ENCODE peak calls at places on chromosomes 7 and 10, in four cellular contexts. R is HepG2, B is GM12878, E is K562. L is an unnamed sample.

GRCh38 chr7:78153285-78153684 is 354.7 kb downstream of the PHTF2 start:
- DNase-seq in R (no peak), B (no peak), E (no peak), L (no peak)

GRCh38 chr7:122764902-122765301 is 62.2 kb upstream of the RNF148 start:
- DNase-seq in R (no peak), B (no peak), E (no peak), L (no peak)

GRCh38 chr7:37604078-37604477 is 79.5 kb upstream of the GPR141 start:
- DNase-seq in B (no peak), R (no peak), E (no peak), L (no peak)

GRCh38 chr7:94195201-94195600 is 191.0 kb upstream of the BET1 start:
- DNase-seq in R (no peak), B (no peak), E (no peak), L (no peak)

GRCh38 chr7:2569421-2569820 is 10.6 kb downstream of the IQCE start:
- DNase-seq in E (no peak), B (no peak), R (no peak), L (no peak)

GRCh38 chr10:35780970-35781642 is 139.0 kb upstream of the FZD8 start:
- DNase-seq in R (no peak), E (no peak), B (no peak), L (no peak)

GRCh38 chr7:18306696-18307095 is 188.9 kb upstream of the HDAC9 start:
- DNase-seq in E (no peak), B (no peak), R (no peak), L (no peak)

GRCh38 chr10:43420369-43421200 is 11.6 kb upstream of the HNRNPF start:
- DNase-seq in E (peak), B (no peak), R (peak), L (peak)

GRCh38 chr10:132961420-132961803 is 19.0 kb upstream of the CFAP46 start:
- DNase-seq in E (no peak), R (no peak), B (no peak), L (no peak)

GRCh38 chr10:132961864-132962622 is 19.7 kb upstream of the CFAP46 start:
- DNase-seq in E (no peak), R (peak), B (no peak), L (peak)

GRCh38 chr10:132963430-132963960 is 21.1 kb upstream of the CFAP46 start:
- DNase-seq in E (no peak), B (no peak), R (no peak), L (no peak)

GRCh38 chr10:132964231-132964630 is 21.9 kb upstream of the CFAP46 start:
- DNase-seq in B (no peak), E (no peak), R (no peak), L (no peak)

DNA sequence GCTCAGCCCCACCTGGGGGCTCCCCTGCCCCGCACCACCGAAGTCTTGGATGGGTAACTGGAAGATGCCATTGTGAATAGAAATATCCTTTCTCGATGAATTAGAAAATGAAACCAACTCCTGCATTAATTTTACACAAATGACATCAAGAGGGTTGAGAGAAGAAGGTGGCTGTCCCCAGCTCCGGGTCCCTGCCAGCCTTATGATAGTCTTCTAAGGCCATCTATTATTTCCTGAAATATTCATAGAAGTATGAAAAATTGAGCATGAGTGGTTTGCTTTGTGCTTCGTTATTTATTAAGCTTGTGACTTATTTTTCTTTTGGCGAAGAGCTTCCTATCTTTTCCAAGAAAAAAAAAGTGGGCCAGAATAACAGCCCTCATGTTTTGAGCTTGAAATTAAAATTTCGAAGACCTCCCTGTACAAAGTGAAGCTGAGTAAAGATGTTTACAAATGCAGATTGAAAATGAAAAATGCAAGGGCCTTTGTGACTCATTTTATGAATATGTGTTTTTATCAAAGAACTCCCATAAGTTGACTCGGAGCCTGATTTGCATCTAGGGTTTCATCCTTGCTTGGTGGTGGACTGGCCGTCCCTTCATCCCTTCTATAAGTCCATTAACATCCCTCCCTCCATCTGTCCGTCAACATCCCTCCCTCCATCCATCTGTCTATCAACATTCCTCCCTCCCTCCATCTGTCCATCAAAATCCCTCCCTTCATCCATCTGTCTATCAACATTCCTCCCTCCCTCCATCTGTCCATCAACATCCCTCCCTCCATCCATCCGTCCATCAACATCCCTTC is 20.5 kb upstream of the CFAP46 start:
- DNase-seq in R (no peak), E (no peak), B (no peak), L (no peak)
- TF ChIP-seq ETV6 in R (no peak), E (no peak), B (no peak), L (no peak)

DNA sequence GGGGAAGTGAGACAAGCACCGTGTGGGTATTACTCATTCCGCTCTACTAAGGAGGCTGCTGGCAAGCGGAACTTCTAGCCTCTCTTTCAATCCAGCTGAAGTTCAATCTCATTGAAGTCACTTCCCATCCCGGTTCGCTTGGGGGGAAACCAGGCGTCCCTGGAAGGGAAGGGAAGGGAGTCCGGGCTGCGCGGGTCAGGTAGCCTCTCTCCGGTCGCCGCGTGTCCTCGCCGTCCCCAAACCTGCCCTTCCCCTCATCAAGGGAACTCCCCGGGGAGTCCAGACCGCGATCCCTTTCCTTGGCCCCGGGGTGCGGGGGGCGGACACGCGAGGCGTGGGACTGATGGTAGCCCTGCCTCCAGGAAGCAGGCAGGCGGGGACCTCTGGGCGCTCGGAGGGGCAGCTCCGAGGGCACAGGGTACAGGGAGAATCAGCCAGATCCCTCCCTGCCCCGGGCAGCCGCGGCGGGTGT is 598 bp upstream of the ZEB1 start:
- DNase-seq in B (peak), R (peak), E (peak), L (peak)
- TF ChIP-seq CREM in B (peak), R (no peak), E (no peak), L (no peak)

DNA sequence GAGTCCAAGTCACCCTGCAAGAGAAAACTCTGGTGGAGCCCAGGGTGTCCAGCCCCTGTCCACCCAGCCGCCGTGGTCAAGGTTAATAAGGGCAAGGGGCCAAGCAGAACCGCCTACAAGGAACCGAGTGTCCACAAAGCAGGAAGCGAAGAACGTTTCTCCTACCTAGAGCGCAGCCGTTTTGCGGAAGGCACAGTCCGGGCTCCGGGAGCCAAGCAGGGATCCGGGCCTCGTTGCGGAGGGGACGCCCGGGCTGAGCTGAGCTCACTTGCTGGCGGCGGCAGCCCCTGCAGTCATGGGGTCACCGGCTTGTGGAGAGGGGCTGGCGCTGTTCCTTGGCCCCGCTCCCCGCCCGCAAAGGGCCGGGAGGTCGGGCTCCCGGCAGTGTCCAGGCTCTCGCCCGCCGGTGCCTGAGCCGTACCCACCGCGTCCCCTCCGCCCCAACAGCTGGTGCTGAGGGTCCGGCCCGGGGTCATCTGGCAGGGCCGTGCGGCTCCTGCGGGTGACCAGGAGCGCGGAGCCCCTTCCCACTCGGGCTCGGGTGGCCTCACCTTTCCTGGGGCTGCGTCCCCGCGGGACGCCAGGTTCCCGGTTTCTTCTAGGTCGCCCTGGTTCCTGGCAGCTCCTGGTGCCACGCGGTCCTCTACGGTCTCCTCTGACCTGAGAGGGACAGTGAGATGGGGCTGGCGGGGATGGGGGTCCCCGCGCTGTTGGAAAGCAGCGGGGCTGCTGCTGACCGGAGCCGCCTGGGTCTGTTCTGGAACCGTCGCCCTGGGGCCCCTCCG is 14.0 kb upstream of the ZNF273 start:
- DNase-seq in R (no peak), B (no peak), E (no peak), L (no peak)
- TF ChIP-seq ETV6 in R (no peak), B (no peak), E (no peak), L (no peak)

DNA sequence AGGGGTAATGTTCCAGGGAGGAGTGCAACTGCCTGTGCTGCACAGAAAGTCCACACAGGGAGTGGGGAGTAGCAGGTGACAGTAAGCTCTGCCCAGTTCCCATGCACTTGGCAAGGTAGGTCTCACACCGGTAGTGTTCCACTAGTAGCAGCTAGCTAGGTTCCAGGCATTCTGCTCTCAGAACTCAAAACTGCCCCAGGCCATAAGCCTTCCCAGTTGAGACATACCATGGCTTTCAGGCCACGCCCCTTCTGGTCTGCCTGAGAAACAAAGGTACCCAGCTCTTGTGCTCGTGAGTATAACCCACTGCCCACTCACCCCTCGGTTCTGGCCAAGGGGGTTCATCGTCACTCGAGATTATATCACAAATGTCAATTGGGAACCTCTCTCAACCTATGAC is 12.6 kb downstream of the CASP7 start:
- DNase-seq in R (no peak), E (no peak), B (no peak), L (no peak)
- TF ChIP-seq CREM in R (no peak), E (no peak), B (no peak), L (no peak)

DNA sequence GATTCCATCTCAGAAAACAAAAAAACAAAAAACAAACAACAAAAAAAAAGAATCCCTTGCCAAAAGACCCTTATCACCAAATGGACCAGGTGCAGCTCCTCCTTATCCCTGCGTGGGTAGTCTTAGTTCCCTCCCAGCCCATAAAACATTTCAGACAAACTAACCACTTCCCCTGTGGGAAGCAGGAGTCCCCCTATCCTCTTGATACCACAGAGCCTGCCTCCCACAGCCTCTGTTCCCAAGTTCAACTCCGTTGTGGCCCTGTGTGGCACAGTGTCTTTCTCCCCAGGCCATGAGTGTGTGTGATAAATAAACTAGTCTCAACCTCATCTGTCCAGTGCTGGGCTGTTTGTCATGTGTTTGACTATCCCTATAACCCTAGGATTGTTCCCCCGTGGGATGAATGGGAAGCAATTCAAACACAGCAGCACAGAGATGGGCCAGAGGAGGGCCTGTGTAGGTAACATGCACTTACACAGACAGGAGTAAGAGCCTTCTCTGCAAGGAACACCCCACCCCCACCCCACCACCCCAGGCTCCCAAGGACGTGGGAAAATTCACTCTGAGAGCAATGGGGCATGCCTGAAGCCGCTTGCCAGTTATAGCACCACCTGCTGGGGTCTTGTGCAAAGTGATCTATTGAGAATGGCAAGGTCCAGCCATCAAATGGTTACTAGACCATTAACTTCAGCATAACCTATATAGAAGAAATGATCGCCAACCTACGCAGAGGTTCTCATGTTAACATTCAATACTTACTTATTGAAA is 147.1 kb upstream of the GHITM start:
- DNase-seq in R (peak), B (peak), E (peak), L (peak)
- TF ChIP-seq ETV6 in R (no peak), B (no peak), E (no peak), L (no peak)

DNA sequence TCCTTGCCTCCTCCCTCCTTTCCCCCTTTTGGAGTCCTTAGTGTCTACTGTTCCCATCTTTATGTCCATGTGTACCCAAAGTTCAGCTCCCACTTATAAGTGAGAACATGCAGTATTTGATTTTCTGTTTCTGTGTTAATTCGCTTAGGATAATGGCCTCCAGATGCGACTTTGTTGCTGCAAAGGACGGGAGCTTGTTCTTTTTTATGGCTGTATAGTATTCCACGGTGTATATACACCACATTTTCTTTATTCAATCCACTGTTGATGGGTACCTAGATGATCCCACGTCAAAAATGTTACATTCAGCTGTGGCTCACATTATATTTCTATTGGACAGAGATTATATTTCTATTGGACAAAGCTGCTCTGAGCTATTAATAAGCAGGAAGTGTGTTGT is 24.4 kb upstream of the SEPHS1 start:
- DNase-seq in R (no peak), E (no peak), B (no peak), L (no peak)
- TF ChIP-seq CREM in R (no peak), E (no peak), B (no peak), L (no peak)

GRCh38 chr7:92075455-92076158 is 58.7 kb downstream of the CYP51A1 start:
- DNase-seq in R (no peak), E (no peak), B (peak), L (no peak)
- TF ChIP-seq ETV6 in R (no peak), E (no peak), B (no peak), L (no peak)

GRCh38 chr10:103111918-103112877 is 80.9 kb downstream of the NT5C2 start:
- DNase-seq in B (no peak), R (no peak), E (no peak), L (no peak)

GRCh38 chr10:103114876-103115275 is 78.2 kb downstream of the NT5C2 start:
- DNase-seq in B (no peak), R (no peak), E (no peak), L (no peak)

GRCh38 chr10:103106556-103106955 is 86.5 kb downstream of the NT5C2 start:
- DNase-seq in R (no peak), B (no peak), E (no peak), L (no peak)

GRCh38 chr10:103110407-103110806 is 82.7 kb downstream of the NT5C2 start:
- DNase-seq in B (no peak), E (no peak), R (no peak), L (no peak)

DNA sequence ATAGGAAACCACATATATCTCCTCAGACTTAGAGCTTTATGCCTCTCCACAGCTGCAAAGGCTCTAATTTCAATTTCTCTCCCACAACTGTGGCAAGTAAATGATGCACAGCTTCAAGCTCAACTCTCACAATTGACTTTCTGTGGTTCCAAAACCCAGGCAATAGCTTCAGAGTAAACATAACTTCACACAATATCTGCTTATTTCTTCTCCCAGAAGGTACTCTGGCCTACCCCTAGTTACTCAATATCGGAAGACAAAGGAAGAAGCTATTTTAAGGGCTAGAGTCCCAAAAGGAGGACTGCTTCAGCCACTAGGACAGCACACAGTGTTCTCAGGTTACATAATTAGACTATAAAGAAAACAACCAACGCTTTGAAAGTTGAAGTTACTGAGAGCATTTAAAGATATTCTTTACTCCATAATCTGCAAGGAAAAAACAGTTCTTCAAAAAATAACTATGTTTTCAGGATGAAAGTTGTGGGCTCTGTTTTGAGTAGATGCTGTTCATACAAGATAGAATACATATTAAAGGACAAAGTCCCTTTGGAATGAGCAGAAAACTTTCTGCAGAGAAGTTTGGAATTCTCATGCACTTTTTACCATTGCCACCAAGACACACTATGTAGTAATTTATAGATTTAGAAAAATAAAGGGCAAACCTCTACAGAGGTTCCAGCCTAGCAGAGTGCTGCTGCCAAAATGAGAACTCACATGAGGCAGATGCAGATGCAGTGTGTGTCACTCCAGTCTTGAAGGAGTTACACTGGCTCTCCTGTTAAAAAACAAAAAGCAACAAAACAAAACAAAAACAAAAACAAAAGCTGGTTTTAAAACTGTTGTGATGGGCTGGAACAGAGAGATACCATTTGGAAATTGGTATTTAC is 81.8 kb downstream of the NT5C2 start:
- DNase-seq in R (peak), E (no peak), B (peak), L (no peak)
- TF ChIP-seq CREM in R (no peak), E (no peak), B (peak), L (no peak)

L was measured in WTC11.